ENCODE peak calls at places on chromosome 20, in five cellular contexts. One of them, this sample, is unnamed.

GRCh38 chr20:52049001-52049731 is 142.4 kb downstream of the ZFP64 start:
- DNase-seq in H1: peak; percentile 65
- DNase-seq in HepG2: no peak
- DNase-seq in HCT116: no peak
- DNase-seq in GM12878: no peak
- DNase-seq in this sample: peak; percentile 38

GRCh38 chr20:25040438-25040831 is 17.5 kb downstream of the ACSS1 start:
- DNase-seq in HepG2: no peak
- DNase-seq in H1: no peak
- DNase-seq in GM12878: no peak
- DNase-seq in HCT116: no peak
- DNase-seq in this sample: no peak

GRCh38 chr20:49457444-49457843 is 25.0 kb downstream of the KCNB1 start:
- DNase-seq in H1: no peak
- DNase-seq in HCT116: no peak
- DNase-seq in HepG2: no peak
- DNase-seq in GM12878: no peak
- DNase-seq in this sample: no peak

GRCh38 chr20:35917077-35917476 is 37.2 kb downstream of the SCAND1 start:
- DNase-seq in HCT116: no peak
- DNase-seq in H1: no peak
- DNase-seq in GM12878: no peak
- DNase-seq in HepG2: no peak
- DNase-seq in this sample: no peak

GRCh38 chr20:41365785-41366545 is 653 bp downstream of the EMILIN3 start:
- DNase-seq in HCT116: no peak
- DNase-seq in HepG2: no peak
- DNase-seq in H1: peak; percentile 69
- DNase-seq in GM12878: no peak
- DNase-seq in this sample: no peak

GRCh38 chr20:31596831-31597482 is 8.1 kb upstream of the ID1 start:
- DNase-seq in H1: no peak
- DNase-seq in HepG2: no peak
- DNase-seq in GM12878: no peak
- DNase-seq in HCT116: no peak
- DNase-seq in this sample: no peak

GRCh38 chr20:728022-728944 is 40.0 kb downstream of the SLC52A3 start:
- DNase-seq in HCT116: no peak
- DNase-seq in GM12878: no peak
- DNase-seq in H1: peak; percentile 91
- DNase-seq in HepG2: peak; percentile 51
- DNase-seq in this sample: peak; percentile 72

GRCh38 chr20:40521962-40522361 is 167.1 kb downstream of the MAFB start:
- DNase-seq in HepG2: no peak
- DNase-seq in HCT116: no peak
- DNase-seq in GM12878: no peak
- DNase-seq in H1: no peak
- DNase-seq in this sample: no peak

GRCh38 chr20:46752639-46753235 is 43.3 kb downstream of the SLC2A10 start:
- DNase-seq in H1: peak; percentile 80
- DNase-seq in GM12878: no peak
- DNase-seq in HepG2: peak; percentile 63
- DNase-seq in HCT116: no peak
- DNase-seq in this sample: peak; percentile 46

GRCh38 chr20:51426879-51427624 is 115.5 kb downstream of the NFATC2 start:
- DNase-seq in GM12878: no peak
- DNase-seq in HCT116: no peak
- DNase-seq in H1: no peak
- DNase-seq in HepG2: peak; percentile 48
- DNase-seq in this sample: no peak

GRCh38 chr20:15756001-15756400 is 817.2 kb downstream of the KIF16B start:
- DNase-seq in HepG2: no peak
- DNase-seq in GM12878: no peak
- DNase-seq in H1: no peak
- DNase-seq in HCT116: no peak
- DNase-seq in this sample: no peak

GRCh38 chr20:12053348-12053747 is 135.7 kb downstream of the BTBD3 start:
- DNase-seq in H1: no peak
- DNase-seq in GM12878: peak; percentile 0
- DNase-seq in HCT116: no peak
- DNase-seq in HepG2: peak; percentile 23
- DNase-seq in this sample: no peak

GRCh38 chr20:64025101-64025825 is 10.7 kb upstream of the C20orf204 start:
- DNase-seq in GM12878: no peak
- DNase-seq in H1: no peak
- DNase-seq in HepG2: no peak
- DNase-seq in HCT116: no peak
- DNase-seq in this sample: no peak

GRCh38 chr20:38325905-38326304 is 20.4 kb upstream of the LBP start:
- DNase-seq in HepG2: no peak
- DNase-seq in GM12878: no peak
- DNase-seq in HCT116: no peak
- DNase-seq in H1: no peak
- DNase-seq in this sample: no peak

GRCh38 chr20:37534401-37535157 is 6.9 kb upstream of the BLCAP start:
- DNase-seq in HCT116: peak; percentile 70
- DNase-seq in H1: peak; percentile 70
- DNase-seq in HepG2: peak; percentile 83
- DNase-seq in GM12878: peak; percentile 90
- DNase-seq in this sample: peak; percentile 71

GRCh38 chr20:49276895-49277785 is 717 bp downstream of the ZNFX1 start:
- DNase-seq in HCT116: no peak
- DNase-seq in HepG2: no peak
- DNase-seq in H1: no peak
- DNase-seq in GM12878: no peak
- DNase-seq in this sample: no peak

GRCh38 chr20:50804453-50805348 is 9.8 kb downstream of the BCAS4 start:
- DNase-seq in GM12878: no peak
- DNase-seq in HepG2: no peak
- DNase-seq in H1: no peak
- DNase-seq in HCT116: no peak
- DNase-seq in this sample: no peak

GRCh38 chr20:25352746-25353145 is 37.9 kb downstream of the ABHD12 start:
- DNase-seq in HCT116: no peak
- DNase-seq in GM12878: no peak
- DNase-seq in H1: no peak
- DNase-seq in HepG2: no peak
- DNase-seq in this sample: no peak

GRCh38 chr20:2747676-2748235 is 52.7 kb downstream of the CPXM1 start:
- DNase-seq in H1: no peak
- DNase-seq in HCT116: no peak
- DNase-seq in HepG2: no peak
- DNase-seq in GM12878: no peak
- DNase-seq in this sample: no peak

GRCh38 chr20:33203444-33203843 is 13.7 kb upstream of the BPIFA3 start:
- DNase-seq in H1: no peak
- DNase-seq in GM12878: no peak
- DNase-seq in HepG2: no peak
- DNase-seq in HCT116: no peak
- DNase-seq in this sample: no peak
- TF ChIP-seq YY1 in H1: no peak
- TF ChIP-seq YY1 in GM12878: no peak
- TF ChIP-seq YY1 in HepG2: no peak
- TF ChIP-seq YY1 in HCT116: no peak
- TF ChIP-seq YY1 in this sample: no peak

DNA sequence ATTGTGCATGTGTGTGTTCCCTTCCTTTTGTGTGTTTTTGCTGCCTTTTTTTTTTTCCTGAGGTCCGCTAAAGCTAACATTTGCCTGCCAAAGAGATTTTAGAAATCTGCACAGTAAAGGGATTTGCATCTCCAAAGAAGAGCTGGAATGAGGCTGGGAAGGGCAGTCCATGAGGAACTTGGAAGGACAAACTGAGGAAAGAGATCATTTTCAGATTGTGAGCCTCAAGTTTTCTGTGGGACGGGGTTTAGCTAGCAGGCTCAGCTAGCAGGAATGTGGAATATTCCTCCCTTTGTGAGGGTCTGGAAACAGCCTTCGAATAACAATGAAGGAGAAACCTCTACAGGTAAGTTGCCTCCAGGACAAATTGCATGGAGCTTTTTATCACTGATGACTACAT is 3.8 kb downstream of the INSM1 start:
- DNase-seq in HepG2: no peak
- DNase-seq in HCT116: no peak
- DNase-seq in GM12878: no peak
- DNase-seq in H1: no peak
- DNase-seq in this sample: no peak
- TF ChIP-seq ZNF274 in HepG2: no peak
- TF ChIP-seq ZNF274 in HCT116: no peak
- TF ChIP-seq ZNF274 in GM12878: no peak
- TF ChIP-seq ZNF274 in H1: no peak
- TF ChIP-seq ZNF274 in this sample: no peak

GRCh38 chr20:22579119-22579427 is 5.3 kb downstream of the FOXA2 start:
- DNase-seq in HepG2: no peak
- DNase-seq in HCT116: no peak
- DNase-seq in GM12878: no peak
- DNase-seq in H1: peak; percentile 84
- DNase-seq in this sample: peak; percentile 55

GRCh38 chr20:22578221-22579118 is 5.9 kb downstream of the FOXA2 start:
- DNase-seq in H1: peak; percentile 66
- DNase-seq in GM12878: no peak
- DNase-seq in HCT116: no peak
- DNase-seq in HepG2: peak; percentile 76
- DNase-seq in this sample: no peak

GRCh38 chr20:22581437-22582385 is 2.7 kb downstream of the FOXA2 start:
- DNase-seq in HepG2: no peak
- DNase-seq in GM12878: no peak
- DNase-seq in H1: peak; percentile 67
- DNase-seq in HCT116: no peak
- DNase-seq in this sample: no peak

GRCh38 chr20:22577515-22578220 is 6.7 kb downstream of the FOXA2 start:
- DNase-seq in HepG2: peak; percentile 52
- DNase-seq in HCT116: no peak
- DNase-seq in GM12878: no peak
- DNase-seq in H1: peak; percentile 66
- DNase-seq in this sample: no peak

GRCh38 chr20:22579711-22580697 is 4.4 kb downstream of the FOXA2 start:
- DNase-seq in HCT116: no peak
- DNase-seq in GM12878: no peak
- DNase-seq in HepG2: peak; percentile 24
- DNase-seq in H1: peak; percentile 63
- DNase-seq in this sample: no peak
- H3K9me3 ChIP-seq in HCT116: no peaks in the 10 kb centered on the region
- H3K9me3 ChIP-seq in GM12878: peaks cover 3% of the 10 kb centered on the region
- H3K9me3 ChIP-seq in HepG2: no peaks in the 10 kb centered on the region
- H3K9me3 ChIP-seq in H1: no peaks in the 10 kb centered on the region
- H3K9me3 ChIP-seq in this sample: no peaks in the 10 kb centered on the region

DNA sequence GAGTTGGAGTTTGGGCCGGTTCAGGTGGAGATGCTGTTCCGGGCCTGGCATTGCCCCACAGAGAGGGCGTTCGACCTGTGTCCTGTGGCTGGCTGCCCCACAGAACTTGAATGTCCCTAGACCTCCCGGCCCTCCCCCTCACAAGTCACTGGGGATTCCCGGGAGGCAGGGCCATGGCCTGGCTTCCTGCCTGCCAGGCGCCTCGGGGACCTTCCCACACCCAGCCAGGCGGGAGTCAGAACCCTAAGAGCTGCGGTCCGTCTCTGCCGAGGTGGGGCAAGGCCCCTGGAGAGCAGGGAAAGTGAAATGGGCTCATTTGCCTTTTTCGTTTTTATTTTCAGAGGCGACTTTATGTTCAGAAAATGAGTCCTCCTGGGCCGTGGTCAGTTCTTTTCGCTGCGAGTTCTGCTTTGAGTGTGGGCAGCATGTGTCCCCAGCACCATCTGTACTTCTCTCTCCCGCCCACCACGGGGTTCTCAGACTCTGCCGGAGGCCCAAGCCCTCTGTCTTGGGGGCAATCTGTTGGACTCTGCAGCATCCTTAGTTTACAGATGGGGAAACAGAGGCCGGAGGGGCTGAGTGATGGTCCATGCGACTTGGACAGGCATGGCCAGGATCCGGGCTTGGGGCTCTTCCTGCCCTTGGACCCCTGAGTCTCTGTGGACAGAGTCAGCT is 8.5 kb downstream of the RBM38 start:
- DNase-seq in HepG2: no peak
- DNase-seq in H1: no peak
- DNase-seq in HCT116: no peak
- DNase-seq in GM12878: peak; percentile 71
- DNase-seq in this sample: no peak
- TF ChIP-seq YY1 in HepG2: no peak
- TF ChIP-seq YY1 in H1: no peak
- TF ChIP-seq YY1 in HCT116: no peak
- TF ChIP-seq YY1 in GM12878: no peak
- TF ChIP-seq YY1 in this sample: no peak

GRCh38 chr20:17614176-17614811 is 44.4 kb downstream of the DSTN start:
- DNase-seq in GM12878: no peak
- DNase-seq in H1: no peak
- DNase-seq in HepG2: no peak
- DNase-seq in HCT116: no peak
- DNase-seq in this sample: no peak
- TF ChIP-seq ZNF274 in GM12878: no peak
- TF ChIP-seq ZNF274 in H1: no peak
- TF ChIP-seq ZNF274 in HepG2: no peak
- TF ChIP-seq ZNF274 in HCT116: no peak
- TF ChIP-seq ZNF274 in this sample: no peak